ENCODE peak calls at places on chromosome 13, in five cellular contexts. C is thoracic aorta; Y is ovary; E is heart right ventricle; G is CD8-positive, alpha-beta T cell. D is an unnamed sample.

GRCh38 chr13:97456047-97456446 is 22.1 kb downstream of the RAP2A start:
- DNase-seq in C (no peak), Y (no peak), E (no peak), G (no peak), D (no peak)

GRCh38 chr13:86585826-86586225 is 786.6 kb upstream of the SLITRK6 start:
- DNase-seq in C (no peak), Y (no peak), E (peak; percentile 16), G (no peak), D (peak; percentile 89)

GRCh38 chr13:95275322-95276118 is 25.7 kb downstream of the ABCC4 start:
- DNase-seq in C (no peak), Y (no peak), E (no peak), G (no peak), D (no peak)

GRCh38 chr13:75635621-75636338 is at the start of gene LMO7:
- DNase-seq in C (no peak), Y (peak; percentile 55), E (peak; percentile 61), G (peak; percentile 51), D (no peak)

GRCh38 chr13:22357132-22357531 is 686.3 kb downstream of the FGF9 start:
- DNase-seq in C (no peak), Y (no peak), E (no peak), G (no peak), D (no peak)

GRCh38 chr13:68927387-68928026 is 1180.1 kb upstream of the ATXN8OS start:
- DNase-seq in C (no peak), Y (no peak), E (no peak), G (no peak), D (no peak)

GRCh38 chr13:112057736-112058518 is 9.0 kb upstream of the SOX1 start:
- DNase-seq in C (no peak), Y (no peak), E (no peak), G (no peak), D (no peak)

GRCh38 chr13:111006508-111007031 is 91.7 kb upstream of the ANKRD10 start:
- DNase-seq in C (peak; percentile 69), Y (peak; percentile 78), E (peak; percentile 70), G (no peak), D (no peak)

GRCh38 chr13:85567909-85568308 is 231.3 kb downstream of the SLITRK6 start:
- DNase-seq in C (no peak), Y (no peak), E (no peak), G (no peak), D (no peak)

GRCh38 chr13:21033224-21033855 is 28.0 kb downstream of the LATS2 start:
- DNase-seq in C (no peak), Y (no peak), E (no peak), G (no peak), D (no peak)

GRCh38 chr13:43786766-43787517 is at the start of gene ENOX1:
- DNase-seq in C (no peak), Y (peak; percentile 80), E (peak; percentile 78), G (no peak), D (peak; percentile 49)

GRCh38 chr13:22789027-22789593 is 391.7 kb upstream of the SGCG start:
- DNase-seq in C (no peak), Y (no peak), E (no peak), G (no peak), D (no peak)

GRCh38 chr13:113791761-113792160 is 32.7 kb downstream of the TMEM255B start:
- DNase-seq in C (no peak), Y (no peak), E (no peak), G (no peak), D (no peak)

GRCh38 chr13:57604442-57604841 is 27.1 kb upstream of the PCDH17 start:
- DNase-seq in C (no peak), Y (no peak), E (no peak), G (no peak), D (no peak)

GRCh38 chr13:48437381-48437780 is 24.5 kb upstream of the LPAR6 start:
- DNase-seq in C (no peak), Y (peak; percentile 43), E (peak; percentile 73), G (no peak), D (no peak)

GRCh38 chr13:78131811-78132210 is 213.2 kb upstream of the EDNRB start:
- DNase-seq in C (no peak), Y (no peak), E (no peak), G (no peak), D (no peak)

GRCh38 chr13:20461481-20461859 is 64.2 kb downstream of the CRYL1 start:
- DNase-seq in C (no peak), Y (no peak), E (no peak), G (no peak), D (no peak)

GRCh38 chr13:57595775-57596174 is 35.8 kb upstream of the PCDH17 start:
- DNase-seq in C (no peak), Y (no peak), E (no peak), G (no peak), D (no peak)

GRCh38 chr13:80048802-80049201 is 292.1 kb downstream of the SPRY2 start:
- DNase-seq in C (peak; percentile 85), Y (peak; percentile 47), E (peak; percentile 69), G (peak; percentile 5), D (peak; percentile 84)

GRCh38 chr13:29577135-29578051 is 18.1 kb downstream of the SLC7A1 start:
- DNase-seq in C (no peak), Y (no peak), E (peak; percentile 38), G (no peak), D (no peak)

DNA sequence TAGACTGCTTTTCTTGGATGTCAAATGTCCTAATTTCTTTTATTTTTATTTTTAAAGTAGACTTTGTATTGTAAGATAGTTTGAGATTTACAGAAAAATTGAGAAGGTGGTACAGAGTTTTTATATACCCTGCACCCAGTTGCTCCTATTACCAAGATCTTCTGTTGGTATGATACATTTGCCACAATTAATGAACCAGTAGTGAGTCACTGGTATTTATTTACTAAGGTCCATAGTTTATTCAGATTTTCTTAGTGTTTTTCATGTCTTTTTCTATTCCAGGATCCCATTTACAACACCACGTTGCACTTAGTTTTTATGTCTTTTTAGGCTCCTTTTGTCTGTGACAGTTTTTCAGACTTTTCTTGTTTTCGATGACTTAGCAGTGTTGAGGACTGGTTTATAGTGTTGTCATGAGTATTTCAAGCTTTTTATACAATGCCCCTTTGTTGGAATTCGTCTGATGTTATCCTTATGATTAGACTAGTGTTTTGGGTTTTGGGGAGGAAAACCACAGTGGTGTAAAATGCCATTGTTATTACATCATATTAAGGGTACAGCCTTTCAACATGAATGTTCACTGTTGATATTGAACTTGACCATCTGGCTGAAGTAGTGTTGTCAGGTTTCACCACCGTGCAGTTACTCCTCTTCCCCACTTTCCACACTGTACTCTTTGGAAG is 35.9 kb downstream of the COG3 start:
- DNase-seq in C (no peak), Y (no peak), E (no peak), G (no peak), D (peak; percentile 83)
- H3K27ac ChIP-seq in C (peak overlapping the region; percentile 1), Y (no peak overlapping the region), E (no peak overlapping the region), G (no peak overlapping the region), D (peak overlapping the region; percentile 67)

GRCh38 chr13:36675213-36675536 is 1.4 kb downstream of the SERTM1 start:
- DNase-seq in C (no peak), Y (no peak), E (no peak), G (no peak), D (no peak)

GRCh38 chr13:36673352-36673751 is 468 bp upstream of the SERTM1 start:
- DNase-seq in C (no peak), Y (no peak), E (no peak), G (no peak), D (no peak)

GRCh38 chr13:36674337-36675212 is 755 bp downstream of the SERTM1 start:
- DNase-seq in C (no peak), Y (no peak), E (no peak), G (no peak), D (no peak)

DNA sequence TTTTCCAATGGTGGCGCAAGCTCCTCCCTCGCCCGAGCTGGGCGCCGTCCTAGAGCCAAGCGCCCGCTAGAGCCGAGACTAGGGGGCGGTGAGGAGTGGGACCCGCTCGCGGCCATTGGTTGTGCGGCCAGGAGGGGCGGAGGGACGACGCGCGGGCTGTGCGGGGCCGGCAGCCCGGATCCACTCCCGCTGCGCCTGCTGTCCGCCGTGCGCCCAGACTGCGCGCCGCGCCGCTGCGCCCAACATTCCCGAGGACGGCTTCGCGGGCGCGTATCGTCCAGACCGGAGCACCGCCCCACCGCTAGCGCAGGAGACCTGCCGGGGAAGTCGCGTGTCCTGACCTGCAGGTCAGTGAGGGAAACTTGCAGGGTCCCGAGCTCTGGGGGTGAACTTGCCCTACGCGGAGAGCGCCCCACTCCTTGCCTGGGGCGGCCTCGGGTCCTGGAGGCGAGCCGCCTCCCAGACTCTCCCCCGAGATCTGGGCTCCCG is at the start of gene SERTM1:
- DNase-seq in C (no peak), Y (no peak), E (peak; percentile 49), G (no peak), D (no peak)
- H3K4me3 ChIP-seq in C (no peak within 1 kb of the TSS), Y (peak within 1 kb of the TSS; percentile 60), E (peak within 1 kb of the TSS; percentile 28), G (no peak within 1 kb of the TSS), D (no peak within 1 kb of the TSS)

DNA sequence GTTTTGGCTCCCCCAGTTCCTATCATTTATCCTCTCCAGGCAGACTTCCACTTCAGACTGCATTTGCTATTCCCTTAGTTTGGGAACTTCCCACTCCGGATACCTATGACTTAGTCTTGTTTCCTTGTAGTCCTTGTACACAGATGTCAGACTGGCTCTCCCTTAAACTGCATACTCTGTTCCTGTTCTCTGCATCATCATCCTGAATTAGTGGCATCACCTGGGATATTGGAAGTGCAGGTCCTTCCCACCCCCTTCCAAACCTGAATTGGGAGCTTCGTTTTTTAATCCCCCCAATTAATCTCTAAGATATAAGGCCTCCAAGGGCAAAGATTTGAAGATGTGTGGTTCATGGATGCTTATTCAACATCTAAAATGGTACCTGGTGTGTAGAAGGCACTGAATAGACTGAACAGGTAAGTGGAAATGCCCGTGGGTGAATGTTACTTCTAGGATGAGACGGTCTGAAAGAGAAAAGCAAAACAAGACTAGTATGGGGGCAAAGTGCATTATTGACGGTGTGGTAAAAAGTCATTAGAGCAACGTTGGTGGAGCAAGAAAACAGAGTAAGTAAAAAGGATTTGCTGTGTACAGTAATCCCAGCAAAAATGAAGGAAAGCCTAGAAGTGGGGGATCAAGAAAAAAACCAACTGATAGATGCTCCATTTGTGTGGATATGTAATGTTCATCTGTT is 9.6 kb downstream of the MIR17HG start:
- DNase-seq in C (no peak), Y (no peak), E (no peak), G (no peak), D (no peak)
- TF ChIP-seq CTCF in C (no peak), Y (no peak), E (no peak), G (no peak), D (no peak)

GRCh38 chr13:44921478-44921877 is 67.8 kb downstream of the NUFIP1 start:
- DNase-seq in C (no peak), Y (no peak), E (no peak), G (no peak), D (no peak)

GRCh38 chr13:44920013-44920412 is 69.3 kb downstream of the NUFIP1 start:
- DNase-seq in C (no peak), Y (no peak), E (no peak), G (no peak), D (no peak)

GRCh38 chr13:44918323-44919102 is 70.8 kb downstream of the NUFIP1 start:
- DNase-seq in C (peak; percentile 78), Y (peak; percentile 89), E (peak; percentile 91), G (peak; percentile 75), D (peak; percentile 93)

GRCh38 chr13:44917589-44918322 is 71.5 kb downstream of the NUFIP1 start:
- DNase-seq in C (peak; percentile 70), Y (peak; percentile 97), E (peak; percentile 96), G (peak; percentile 99), D (peak; percentile 94)

GRCh38 chr13:44919103-44919804 is 70.0 kb downstream of the NUFIP1 start:
- DNase-seq in C (no peak), Y (no peak), E (no peak), G (no peak), D (no peak)
- H3K27ac ChIP-seq in C (peak overlapping the region; percentile 97), Y (peak overlapping the region; percentile 95), E (peak overlapping the region; percentile 92), G (peak overlapping the region; percentile 66), D (peak overlapping the region; percentile 99)

D was measured in AG04450.